ENCODE peak calls at places on chromosomes 11 and 22, in four cellular contexts. R is esophagus squamous epithelium, W is MM.1S, K is PC-3. G is an unnamed sample.
A peak's percentile ranks its signal among the peaks of the same experiment; 100 is the strongest.

GRCh38 chr11:78336877-78337553 is 80.6 kb downstream of the GAB2 start:
- DNase-seq in R (no peak), W (no peak), K (no peak), G (no peak)

GRCh38 chr11:127106142-127106541 is 105.6 kb upstream of the KIRREL3 start:
- DNase-seq in R (no peak), W (no peak), K (no peak), G (no peak)

GRCh38 chr11:45449036-45449601 is 163.0 kb upstream of the SYT13 start:
- DNase-seq in R (no peak), W (no peak), K (no peak), G (no peak)

GRCh38 chr11:30395751-30396150 is 72.8 kb downstream of the ARL14EP start:
- DNase-seq in R (no peak), W (no peak), K (no peak), G (no peak)

GRCh38 chr11:106399075-106399500 is 321.6 kb downstream of the AASDHPPT start:
- DNase-seq in R (no peak), W (no peak), K (peak; percentile 99), G (no peak)

GRCh38 chr22:37996079-37996478 is 11.7 kb upstream of the SOX10 start:
- DNase-seq in R (no peak), W (no peak), K (no peak), G (no peak)

GRCh38 chr22:45671783-45672563 is at the start of gene ATXN10:
- DNase-seq in R (no peak), W (peak; percentile 62), K (peak; percentile 61), G (peak; percentile 81)

GRCh38 chr11:88016392-88017020 is 158.7 kb downstream of the RAB38 start:
- DNase-seq in R (peak; percentile 5), W (peak; percentile 65), K (peak; percentile 96), G (peak; percentile 24)

GRCh38 chr22:27892811-27893210 is 26.2 kb downstream of the PITPNB start:
- DNase-seq in R (no peak), W (no peak), K (no peak), G (no peak)

GRCh38 chr22:36873614-36874308 is 13.0 kb downstream of the NCF4 start:
- DNase-seq in R (no peak), W (peak; percentile 92), K (peak; percentile 55), G (peak; percentile 78)

GRCh38 chr11:77879218-77879617 is 58.3 kb downstream of the AAMDC start:
- DNase-seq in R (no peak), W (peak; percentile 85), K (no peak), G (no peak)

GRCh38 chr22:23251445-23252093 is 71.3 kb downstream of the BCR start:
- DNase-seq in R (no peak), W (no peak), K (peak; percentile 1), G (no peak)

GRCh38 chr11:69044111-69045013 is 4.4 kb upstream of the TPCN2 start:
- DNase-seq in R (no peak), W (peak; percentile 51), K (peak; percentile 86), G (no peak)

GRCh38 chr22:23305321-23305910 is 125.1 kb downstream of the BCR start:
- DNase-seq in R (no peak), W (no peak), K (peak; percentile 53), G (no peak)

GRCh38 chr11:80595011-80595410 is 1154.2 kb upstream of the TENM4 start:
- DNase-seq in R (no peak), W (no peak), K (peak; percentile 69), G (no peak)

GRCh38 chr11:83681045-83681781 is 395.0 kb upstream of the CCDC90B start:
- DNase-seq in R (no peak), W (peak; percentile 26), K (no peak), G (no peak)

GRCh38 chr22:22855617-22856308 is 31.9 kb upstream of the IGLL5 start:
- DNase-seq in R (no peak), W (peak; percentile 37), K (peak; percentile 22), G (peak; percentile 65)

GRCh38 chr22:44523981-44524759 is 26.1 kb upstream of the RTL6 start:
- DNase-seq in R (no peak), W (no peak), K (no peak), G (no peak)

DNA sequence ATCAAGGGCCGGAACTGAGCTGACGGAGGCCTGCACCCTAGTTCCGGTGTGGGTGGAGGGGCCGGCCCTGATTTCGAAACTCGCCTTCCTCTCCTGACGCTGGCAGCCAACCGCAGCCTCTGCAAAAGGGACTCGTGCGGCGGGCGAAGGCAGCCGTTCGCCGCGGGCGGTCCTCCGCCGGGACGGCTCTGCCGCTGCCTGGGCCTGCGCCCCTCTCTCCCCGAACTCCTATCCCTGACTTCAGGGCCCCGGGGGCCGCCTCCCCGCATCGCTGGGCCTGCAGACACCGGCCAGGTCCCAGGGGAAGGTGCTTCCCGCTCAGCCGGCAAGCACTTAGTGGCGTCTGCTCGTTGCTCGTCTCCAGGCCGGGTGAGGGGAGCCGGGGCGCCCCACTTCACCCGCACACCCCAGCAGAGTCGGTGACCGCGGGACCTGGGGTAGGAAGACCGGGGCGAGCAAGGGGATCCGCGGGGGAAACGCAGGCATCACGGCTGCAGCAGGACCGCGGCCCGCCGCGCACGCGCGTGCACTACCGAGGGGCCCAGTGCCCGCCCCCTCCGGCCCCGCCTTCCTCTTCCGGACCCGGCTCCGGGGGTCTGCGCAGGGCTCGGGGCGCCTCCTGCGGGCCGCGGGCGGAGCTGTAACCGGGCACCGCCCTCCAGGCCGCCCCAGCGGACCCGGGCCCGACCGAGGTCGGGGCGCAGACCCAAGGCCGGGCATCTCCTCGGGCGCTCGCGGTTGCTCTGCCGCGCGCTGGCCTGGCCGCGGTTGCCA is 464 bp upstream of the ANKRD13D start:
- DNase-seq in R (peak; percentile 50), W (peak; percentile 93), K (peak; percentile 85), G (peak; percentile 91)
- TF ChIP-seq CTCF in R (peak; percentile 62), W (peak; percentile 21), K (peak; percentile 15), G (peak; percentile 47)

DNA sequence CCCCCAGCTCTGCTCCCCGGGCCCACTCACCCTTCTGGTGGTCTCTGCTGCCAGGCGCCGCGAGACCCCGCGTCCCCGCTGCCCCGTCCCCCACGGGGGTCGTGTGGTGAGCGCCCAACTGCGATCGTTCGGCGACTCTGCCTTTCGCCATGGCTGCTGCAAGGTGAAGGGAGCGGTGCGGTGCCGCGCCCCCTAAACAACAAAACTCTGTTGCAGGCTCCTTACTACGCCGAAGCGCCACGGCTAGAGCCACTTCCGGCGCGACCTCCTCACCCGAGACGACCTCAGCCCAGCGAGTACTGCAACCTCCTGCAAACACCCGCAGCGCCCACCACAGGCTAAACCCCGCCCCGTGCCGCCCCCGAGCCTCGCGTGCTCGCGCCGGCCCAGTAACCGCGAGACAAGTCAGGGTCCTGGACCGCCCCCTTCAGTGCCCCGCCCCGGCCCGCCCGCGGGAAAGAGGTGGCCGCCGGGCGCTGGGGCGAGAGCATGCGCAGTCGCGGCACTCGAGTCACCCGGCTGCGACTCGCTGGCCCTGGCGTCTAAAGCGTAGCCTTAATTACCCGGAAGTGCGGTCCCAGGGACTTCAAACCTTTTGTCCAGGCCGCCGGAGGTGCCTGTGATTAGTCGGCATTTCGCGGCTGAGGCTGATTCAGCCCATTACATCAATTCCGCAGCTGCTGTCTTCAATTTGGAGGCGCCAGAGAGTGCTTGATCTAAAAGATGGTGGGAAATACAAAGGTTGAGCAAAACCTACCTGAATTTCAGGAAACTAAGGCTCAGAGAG is at the start of gene TMEM41B:
- DNase-seq in R (peak; percentile 88), W (peak; percentile 99), K (peak; percentile 96), G (peak; percentile 100)
- TF ChIP-seq CTCF in R (no peak), W (no peak), K (peak; percentile 25), G (no peak)

DNA sequence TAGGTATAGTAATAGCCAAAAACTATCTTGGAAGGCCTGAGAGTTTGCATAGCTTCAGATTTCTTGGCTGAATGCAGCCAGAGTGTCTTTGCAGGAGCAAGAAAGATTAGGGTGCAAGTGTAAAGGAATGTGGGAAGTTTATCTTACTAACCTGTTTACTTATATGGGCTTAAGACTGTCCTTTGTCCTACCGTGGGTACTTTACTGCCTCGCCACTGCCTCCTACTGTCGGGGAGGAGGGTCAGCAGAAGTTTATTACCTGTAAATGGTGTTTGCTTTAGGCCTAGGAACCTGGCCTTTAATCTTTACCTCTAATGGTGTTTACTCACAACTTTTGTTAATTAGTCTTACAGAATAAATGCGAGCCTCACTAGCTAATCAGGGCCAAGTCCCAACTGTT is 633.8 kb downstream of the DLG2 start:
- DNase-seq in R (no peak), W (peak; percentile 11), K (peak; percentile 63), G (no peak)
- TF ChIP-seq CTCF in R (no peak), W (peak; percentile 39), K (peak; percentile 88), G (no peak)

DNA sequence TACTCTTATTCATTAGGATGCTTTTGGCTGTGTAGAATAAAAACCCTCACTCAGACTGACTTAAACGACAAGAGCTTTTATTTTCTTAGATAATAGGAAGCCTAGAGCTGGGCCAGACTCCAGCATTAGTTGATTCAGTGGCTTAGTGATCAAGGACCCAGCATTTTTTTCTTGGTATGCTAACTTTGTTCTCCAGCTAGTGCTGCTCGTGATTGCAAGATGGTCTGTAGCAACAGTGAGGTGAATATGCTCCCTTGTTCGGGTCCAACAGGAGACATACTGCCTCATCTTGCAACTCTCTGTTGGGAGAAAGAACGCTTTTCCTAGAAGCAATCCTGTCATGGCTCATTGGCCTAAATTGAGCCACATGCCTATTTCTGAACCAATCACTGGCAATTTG is 33.5 kb downstream of the INSC start:
- DNase-seq in R (no peak), W (no peak), K (no peak), G (no peak)
- TF ChIP-seq CTCF in R (no peak), W (no peak), K (no peak), G (no peak)

GRCh38 chr22:50245214-50246072 is 620 bp upstream of the TUBGCP6 start:
- DNase-seq in R (no peak), W (peak; percentile 34), K (no peak), G (no peak)

GRCh38 chr22:50247748-50248147 is 2.9 kb upstream of the TUBGCP6 start:
- DNase-seq in R (no peak), W (peak; percentile 91), K (peak; percentile 34), G (peak; percentile 62)

GRCh38 chr22:50248192-50249084 is 2.6 kb downstream of the HDAC10 start:
- DNase-seq in R (no peak), W (no peak), K (no peak), G (no peak)

GRCh38 chr22:50244420-50245213 is at the start of gene TUBGCP6:
- DNase-seq in R (peak; percentile 69), W (peak; percentile 97), K (peak; percentile 87), G (peak; percentile 94)

DNA sequence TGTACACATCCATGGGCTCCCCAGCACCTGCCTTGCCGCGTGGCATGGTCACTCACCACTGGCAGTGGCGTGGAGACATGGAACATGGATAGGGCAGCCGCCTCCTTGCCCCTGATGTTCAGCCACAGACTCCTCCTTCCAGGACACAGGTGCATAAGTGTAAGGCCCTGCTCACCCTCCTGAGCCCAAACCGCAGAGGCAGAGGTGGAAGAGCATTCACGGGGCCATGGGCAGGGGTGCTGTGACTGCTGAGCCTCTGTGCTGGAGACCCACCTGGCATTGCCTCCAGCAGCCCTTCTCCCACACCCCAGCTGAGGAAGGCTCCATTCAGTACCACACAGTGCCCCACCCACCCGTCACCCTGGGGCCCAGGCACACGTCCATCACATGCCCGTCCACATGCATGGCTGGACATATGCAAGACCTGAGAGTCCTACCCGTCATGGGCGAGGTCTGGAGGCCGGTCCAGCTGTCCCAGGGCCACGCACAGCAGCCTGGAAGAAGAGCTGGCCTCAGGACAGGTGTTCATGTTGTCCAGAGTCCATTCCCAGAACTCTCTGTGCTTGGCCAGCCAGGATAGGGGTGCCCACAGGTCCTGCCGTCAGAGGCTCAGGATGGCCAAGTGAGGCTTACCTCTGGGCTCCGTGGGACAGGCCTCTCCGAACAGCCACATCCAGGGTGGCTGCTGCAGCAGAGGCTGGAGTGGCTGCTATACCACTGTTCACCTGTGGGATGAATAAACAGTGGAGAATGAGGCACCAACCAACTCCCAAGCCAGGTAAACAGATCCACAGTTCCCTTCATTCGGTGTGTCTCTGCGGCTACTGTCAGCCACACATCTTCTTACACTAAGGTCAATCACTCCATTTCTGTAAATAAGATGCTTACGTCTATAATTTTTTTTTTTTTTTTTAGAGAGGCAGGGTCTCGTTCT is 1.7 kb upstream of the TUBGCP6 start:
- DNase-seq in R (no peak), W (no peak), K (peak; percentile 23), G (no peak)
- TF ChIP-seq CTCF in R (no peak), W (peak; percentile 13), K (peak; percentile 19), G (no peak)

G was measured in GM10248.